ENCODE peak calls at places on chromosomes 1 and 21, in seven cellular contexts. G is NCI-H2107; F is GM20000; X is nephron progenitor cell; N is GM10248; T is activated CD4-positive, alpha-beta T cell treated with anti-CD3 and anti-CD28 coated beads, Interleukin-2, amount 50 U/mL, for 1 hour; V is NCI-H1105. R is an unnamed sample.

GRCh38 chr1:234262007-234262753 is 111.1 kb upstream of the COA6 start:
- DNase-seq in G (no peak), F (no peak), X (no peak), N (no peak), T (no peak), V (no peak), R (no peak)

GRCh38 chr1:211623510-211623909 is 44.5 kb upstream of the SLC30A1 start:
- DNase-seq in G (no peak), F (no peak), X (no peak), N (no peak), T (no peak), V (no peak), R (no peak)

GRCh38 chr1:201184734-201185453 is 5.7 kb upstream of the IGFN1 start:
- DNase-seq in G (peak), F (no peak), X (peak), N (no peak), T (no peak), V (no peak), R (no peak)

GRCh38 chr1:174999926-175000696 is at the start of gene CACYBP:
- DNase-seq in G (no peak), F (no peak), X (no peak), N (no peak), T (peak), V (no peak), R (no peak)

GRCh38 chr1:112297536-112297935 is 98.5 kb upstream of the CTTNBP2NL start:
- DNase-seq in G (no peak), F (no peak), X (no peak), N (no peak), T (no peak), V (no peak), R (no peak)

GRCh38 chr1:15014521-15014920 is 139.0 kb upstream of the TMEM51 start:
- DNase-seq in G (no peak), F (no peak), X (no peak), N (no peak), T (no peak), V (no peak), R (no peak)

GRCh38 chr1:90964444-90965035 is 57.3 kb downstream of the ZNF644 start:
- DNase-seq in G (no peak), F (no peak), X (no peak), N (no peak), T (no peak), V (peak), R (no peak)

GRCh38 chr1:210726621-210727020 is 397.9 kb downstream of the HHAT start:
- DNase-seq in G (no peak), F (peak), X (peak), N (no peak), T (peak), V (no peak), R (no peak)

GRCh38 chr1:26520339-26520738 is 9.2 kb upstream of the RPS6KA1 start:
- DNase-seq in G (no peak), F (no peak), X (no peak), N (no peak), T (no peak), V (no peak), R (no peak)

GRCh38 chr1:167298328-167298727 is 77.6 kb downstream of the POU2F1 start:
- DNase-seq in G (no peak), F (no peak), X (no peak), N (no peak), T (no peak), V (no peak), R (no peak)

GRCh38 chr21:30674312-30674711 is 31.6 kb downstream of the KRTAP20-3 start:
- DNase-seq in G (no peak), F (no peak), X (no peak), N (no peak), T (no peak), V (no peak), R (no peak)

GRCh38 chr1:2983706-2984398 is 37.4 kb upstream of the ACTRT2 start:
- DNase-seq in G (no peak), F (no peak), X (no peak), N (no peak), T (no peak), V (no peak), R (no peak)

GRCh38 chr1:27152829-27153548 is 1.9 kb downstream of the SLC9A1 start:
- DNase-seq in G (no peak), F (no peak), X (no peak), N (no peak), T (no peak), V (no peak), R (no peak)

GRCh38 chr1:193368302-193368701 is 181.9 kb upstream of the B3GALT2 start:
- DNase-seq in G (no peak), F (no peak), X (no peak), N (peak), T (no peak), V (no peak), R (no peak)

GRCh38 chr1:67952071-67952470 is 98.4 kb downstream of the DIRAS3 start:
- DNase-seq in G (no peak), F (no peak), X (no peak), N (no peak), T (no peak), V (no peak), R (peak)

GRCh38 chr1:30232288-30232899 is 491.0 kb downstream of the MATN1 start:
- DNase-seq in G (peak), F (peak), X (no peak), N (peak), T (no peak), V (peak), R (no peak)

GRCh38 chr1:43454270-43455011 is 710 bp upstream of the HYI start:
- DNase-seq in G (peak), F (peak), X (no peak), N (peak), T (peak), V (peak), R (peak)

GRCh38 chr1:233172201-233172600 is 123.3 kb downstream of the PCNX2 start:
- DNase-seq in G (no peak), F (no peak), X (no peak), N (no peak), T (no peak), V (no peak), R (no peak)

GRCh38 chr1:224245188-224245587 is 62.1 kb downstream of the DEGS1 start:
- DNase-seq in G (no peak), F (peak), X (no peak), N (peak), T (peak), V (no peak), R (no peak)

GRCh38 chr1:203463469-203464062 is 12.0 kb upstream of the PRELP start:
- DNase-seq in G (no peak), F (no peak), X (no peak), N (no peak), T (no peak), V (no peak), R (no peak)

GRCh38 chr1:32627596-32628162 is 22.7 kb downstream of the ZBTB8OS start:
- DNase-seq in G (no peak), F (peak), X (no peak), N (peak), T (no peak), V (no peak), R (no peak)